ENCODE peak calls at places on chromosomes 4 and X, in four cellular contexts. H is adrenal gland, U is body of pancreas, T is ovary. G is an unnamed sample.

GRCh38 chrX:64427787-64428186 is 32.5 kb upstream of the MTMR8 start:
- DNase-seq in H (no peak), U (no peak), T (no peak), G (no peak)

GRCh38 chr4:168584321-168584771 is 87.5 kb downstream of the PALLD start:
- DNase-seq in H (no peak), U (no peak), T (no peak), G (no peak)

GRCh38 chr4:76251448-76252270 is at the start of gene FAM47E:
- DNase-seq in H (peak; percentile 80), U (peak; percentile 93), T (peak; percentile 15), G (peak; percentile 90)

GRCh38 chrX:74545880-74546279 is 68.5 kb downstream of the RLIM start:
- DNase-seq in H (no peak), U (no peak), T (no peak), G (no peak)

GRCh38 chrX:70087857-70088256 is 25.6 kb downstream of the OTUD6A start:
- DNase-seq in H (no peak), U (peak; percentile 24), T (no peak), G (no peak)

GRCh38 chr4:120874792-120875774 is 47.4 kb downstream of the PRDM5 start:
- DNase-seq in H (no peak), U (peak; percentile 25), T (no peak), G (peak; percentile 62)

GRCh38 chrX:6005856-6006255 is 222.8 kb downstream of the NLGN4X start:
- DNase-seq in H (no peak), U (no peak), T (no peak), G (no peak)

GRCh38 chrX:65463550-65463949 is 71.0 kb downstream of the LAS1L start:
- DNase-seq in H (no peak), U (no peak), T (no peak), G (no peak)

GRCh38 chr4:88866862-88867550 is 169.4 kb upstream of the NAP1L5 start:
- DNase-seq in H (no peak), U (no peak), T (no peak), G (no peak)

GRCh38 chrX:114500622-114501021 is 83.3 kb upstream of the HTR2C start:
- DNase-seq in H (no peak), U (no peak), T (no peak), G (no peak)

GRCh38 chr4:84159767-84160166 is 339.3 kb downstream of the NKX6-1 start:
- DNase-seq in H (no peak), U (no peak), T (no peak), G (no peak)

GRCh38 chr4:125303821-125304220 is 10.9 kb upstream of the FAT4 start:
- DNase-seq in H (no peak), U (no peak), T (no peak), G (no peak)

GRCh38 chr4:126404549-126404948 is 1089.8 kb downstream of the FAT4 start:
- DNase-seq in H (no peak), U (no peak), T (no peak), G (no peak)

GRCh38 chrX:52821079-52821760 is 10.1 kb downstream of the XAGE5 start:
- DNase-seq in H (no peak), U (no peak), T (no peak), G (no peak)

GRCh38 chr4:112817933-112818921 is 181.3 kb downstream of the LARP7 start:
- DNase-seq in H (peak; percentile 62), U (peak; percentile 31), T (peak; percentile 60), G (peak; percentile 79)

GRCh38 chr4:81722229-81722900 is 250.7 kb upstream of the RASGEF1B start:
- DNase-seq in H (no peak), U (no peak), T (no peak), G (no peak)

GRCh38 chrX:119041175-119041574 is 31.6 kb upstream of the CT47C1 start:
- DNase-seq in H (peak; percentile 88), U (peak; percentile 72), T (peak; percentile 74), G (no peak)

GRCh38 chr4:129153700-129154099 is 57.7 kb downstream of the C4orf33 start:
- DNase-seq in H (no peak), U (no peak), T (no peak), G (no peak)

GRCh38 chr4:186760576-186760975 is 36.9 kb upstream of the FAT1 start:
- DNase-seq in H (no peak), U (no peak), T (no peak), G (no peak)

GRCh38 chr4:85672116-85672515 is 197.2 kb downstream of the ARHGAP24 start:
- DNase-seq in H (no peak), U (no peak), T (no peak), G (no peak)

GRCh38 chr4:180610317-180610716 is 1632.9 kb upstream of the TENM3 start:
- DNase-seq in H (no peak), U (no peak), T (no peak), G (no peak)

GRCh38 chr4:73486497-73486896 is 5.0 kb downstream of the AFM start:
- DNase-seq in H (no peak), U (no peak), T (no peak), G (no peak)

DNA sequence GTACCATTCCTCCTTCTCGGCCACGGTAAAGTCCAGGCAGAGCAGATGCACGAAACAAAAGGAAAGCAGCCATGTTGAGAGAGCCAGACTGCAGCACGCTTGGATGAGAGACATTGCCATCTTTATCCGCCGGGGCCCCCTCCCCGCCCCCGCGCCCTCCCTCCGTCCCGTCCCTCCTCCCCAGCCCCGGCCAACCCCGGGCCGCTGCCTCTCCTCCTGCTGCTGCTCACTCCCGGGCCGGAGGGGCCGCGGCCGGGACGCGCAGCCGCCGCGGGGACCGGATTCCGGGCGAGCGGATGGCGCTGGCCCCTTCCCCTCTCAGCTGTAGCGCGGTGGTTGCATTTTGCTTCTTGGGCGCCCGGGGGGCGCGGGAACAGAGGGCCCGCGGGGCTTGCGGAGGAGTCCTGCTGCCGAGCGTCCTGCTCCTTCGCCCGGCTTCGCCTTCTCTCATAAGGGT is 552 bp downstream of the RNF150 start:
- DNase-seq in H (peak; percentile 64), U (peak; percentile 19), T (peak; percentile 58), G (peak; percentile 76)
- TF ChIP-seq POLR2A in H (no peak), U (no peak), T (no peak), G (no peak)

GRCh38 chr4:147633113-147633512 is 15.9 kb downstream of the TMEM184C start:
- DNase-seq in H (no peak), U (no peak), T (no peak), G (no peak)

GRCh38 chr4:147633643-147634042 is 16.4 kb downstream of the TMEM184C start:
- DNase-seq in H (no peak), U (no peak), T (no peak), G (no peak)

GRCh38 chr4:147626903-147627302 is 9.7 kb downstream of the TMEM184C start:
- DNase-seq in H (no peak), U (no peak), T (no peak), G (no peak)

GRCh38 chr4:147625733-147626132 is 8.5 kb downstream of the TMEM184C start:
- DNase-seq in H (no peak), U (no peak), T (no peak), G (no peak)

DNA sequence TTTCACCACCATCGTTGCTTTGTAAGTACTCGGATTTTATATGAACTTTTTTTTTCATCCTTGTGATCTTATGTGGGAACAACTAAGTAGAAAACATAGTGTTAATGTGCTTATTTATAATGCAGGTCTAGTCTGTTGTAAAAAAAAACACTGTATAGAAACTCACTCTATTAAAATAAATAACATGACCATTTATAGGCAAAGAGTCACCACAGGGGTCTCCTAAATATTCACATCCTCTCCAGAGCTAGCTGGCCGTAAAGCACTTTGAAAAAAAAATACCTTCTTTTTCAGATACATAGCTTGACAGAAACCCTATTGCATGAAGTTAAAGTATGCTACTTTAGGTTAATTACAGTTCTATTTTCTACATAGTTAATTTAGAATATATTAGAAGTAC is 11.2 kb downstream of the TMEM184C start:
- DNase-seq in H (no peak), U (no peak), T (no peak), G (no peak)
- H3K36me3 ChIP-seq in H (peaks cover 63% of the 10 kb centered on the region), U (peaks cover 3% of the 10 kb centered on the region), T (no peaks in the 10 kb centered on the region), G (peaks cover 56% of the 10 kb centered on the region)

DNA sequence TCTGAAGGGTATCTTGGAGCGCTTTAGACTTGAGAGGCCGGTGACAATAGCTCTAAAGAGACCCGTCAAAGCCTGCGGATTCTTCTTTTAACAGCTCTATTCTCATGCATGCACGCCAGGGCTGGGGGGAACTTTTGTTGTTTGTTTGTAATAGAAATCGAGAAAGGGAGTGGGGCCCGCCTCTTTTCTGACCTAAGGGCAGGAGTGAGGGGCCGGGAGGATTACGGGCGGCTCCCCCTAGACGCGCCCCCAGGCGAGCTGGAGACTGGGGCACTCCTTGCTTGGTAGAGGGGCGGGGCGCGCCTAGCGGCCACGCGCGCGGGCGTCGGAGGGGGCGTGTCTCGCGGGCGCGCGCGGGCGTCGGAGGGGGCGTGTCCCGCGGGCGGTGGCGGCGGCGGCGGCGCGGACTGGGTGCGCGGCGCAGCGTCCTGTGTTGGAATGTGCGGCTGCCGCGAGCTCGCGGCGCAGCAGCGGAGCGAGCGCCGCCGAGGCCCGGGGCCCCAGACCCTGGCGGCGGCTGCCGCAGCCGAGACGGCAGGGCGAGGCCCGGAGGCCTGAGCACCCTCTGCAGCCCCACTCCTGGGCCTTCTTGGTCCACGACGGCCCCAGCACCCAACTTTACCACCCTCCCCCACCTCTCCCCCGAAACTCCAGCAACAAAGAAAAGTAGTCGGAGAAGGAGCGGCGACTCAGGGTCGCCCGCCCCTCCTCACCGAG is at the start of gene REST:
- DNase-seq in H (peak; percentile 74), U (peak; percentile 79), T (peak; percentile 72), G (peak; percentile 96)
- TF ChIP-seq POLR2A in H (peak; percentile 72), U (peak; percentile 31), T (peak; percentile 52), G (no peak)

GRCh38 chr4:25410820-25411529 is 33.9 kb downstream of the ANAPC4 start:
- DNase-seq in H (no peak), U (no peak), T (no peak), G (no peak)
- H3K36me3 ChIP-seq in H (peaks cover 86% of the 10 kb centered on the region), U (peaks cover 4% of the 10 kb centered on the region), T (no peaks in the 10 kb centered on the region), G (peaks cover 100% of the 10 kb centered on the region)

GRCh38 chrX:154382483-154383069 is 3.5 kb downstream of the EMD start:
- DNase-seq in H (no peak), U (no peak), T (no peak), G (no peak)
- TF ChIP-seq POLR2A in H (no peak), U (no peak), T (no peak), G (no peak)

GRCh38 chrX:149491812-149492211 is 13.3 kb downstream of the IDS start:
- DNase-seq in H (no peak), U (peak; percentile 47), T (no peak), G (no peak)
- H3K36me3 ChIP-seq in H (peaks cover 34% of the 10 kb centered on the region), U (no peaks in the 10 kb centered on the region), T (no peaks in the 10 kb centered on the region), G (no peaks in the 10 kb centered on the region)

DNA sequence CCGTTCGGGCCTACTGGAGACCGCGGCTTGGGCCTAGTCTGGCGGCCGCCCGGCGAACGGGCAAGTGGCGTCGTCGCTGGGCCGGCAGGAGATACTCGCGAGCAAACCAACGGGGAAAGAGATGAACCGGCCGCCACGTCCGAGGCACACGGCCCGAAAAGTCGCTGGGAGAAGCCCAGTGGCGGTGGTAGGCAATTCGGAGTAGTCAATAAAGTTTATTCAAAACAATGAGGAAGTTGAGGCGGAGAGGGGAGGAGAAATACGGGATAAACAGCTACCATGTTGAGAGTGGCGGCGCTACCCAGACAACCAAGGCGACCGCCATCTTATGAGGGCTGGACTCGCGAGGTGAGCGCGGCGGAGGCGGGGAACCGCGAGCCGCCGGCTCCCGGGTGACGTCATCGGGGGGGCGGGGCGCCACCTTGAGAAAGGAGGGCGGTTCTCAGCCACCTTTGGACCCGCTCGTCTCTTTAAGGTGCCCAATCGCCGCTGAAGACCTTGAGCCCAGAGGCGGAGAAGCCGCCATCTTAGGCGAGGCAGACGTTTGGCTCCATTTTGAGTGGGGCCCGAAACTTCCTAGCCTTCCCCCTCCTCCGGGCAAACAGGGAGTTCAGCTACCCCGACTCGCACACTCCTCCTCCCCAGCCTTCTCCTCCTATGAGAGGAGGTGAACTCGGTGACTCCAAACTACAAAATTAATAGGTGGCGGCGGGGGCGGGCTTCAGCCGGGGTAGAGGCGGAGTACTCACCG is at the start of gene PHF8:
- DNase-seq in H (peak; percentile 96), U (peak; percentile 96), T (peak; percentile 94), G (peak; percentile 98)
- TF ChIP-seq POLR2A in H (no peak), U (peak; percentile 47), T (peak; percentile 42), G (no peak)